ENCODE peak calls at places on chromosomes 7 and 10, in four cellular contexts. R is HCT116; T is naive thymus-derived CD4-positive, alpha-beta T cell; L is tibial nerve. A is an unnamed sample. For H3K27me3, the result is how much of the 10 kb centered on the place peaks cover.

GRCh38 chr7:126083014-126083413 is 1153.4 kb upstream of the POT1 start:
- DNase-seq in R (no peak), T (no peak), L (no peak), A (no peak)

GRCh38 chr7:6165075-6165474 is 107.3 kb downstream of the CYTH3 start:
- DNase-seq in R (no peak), T (no peak), L (no peak), A (no peak)

GRCh38 chr7:116781584-116781983 is 80.8 kb upstream of the CAPZA2 start:
- DNase-seq in R (no peak), T (no peak), L (no peak), A (no peak)

GRCh38 chr10:32244421-32245207 is 102.3 kb downstream of the EPC1 start:
- DNase-seq in R (no peak), T (no peak), L (no peak), A (no peak)

GRCh38 chr10:125001313-125002043 is 59.6 kb downstream of the ZRANB1 start:
- DNase-seq in R (no peak), T (no peak), L (no peak), A (no peak)

GRCh38 chr10:33193867-33194521 is 140.5 kb downstream of the NRP1 start:
- DNase-seq in R (no peak), T (no peak), L (peak), A (no peak)

GRCh38 chr10:80477813-80478212 is 23.7 kb downstream of the TSPAN14 start:
- DNase-seq in R (peak), T (no peak), L (no peak), A (no peak)

GRCh38 chr10:129888784-129889616 is 75.1 kb downstream of the EBF3 start:
- DNase-seq in R (no peak), T (peak), L (peak), A (peak)

GRCh38 chr10:96366508-96366907 is 7.7 kb upstream of the OPALIN start:
- DNase-seq in R (no peak), T (no peak), L (no peak), A (no peak)

GRCh38 chr7:48094861-48095293 is 5.8 kb downstream of the UPP1 start:
- DNase-seq in R (no peak), T (no peak), L (no peak), A (no peak)

GRCh38 chr7:117827861-117828260 is 45.4 kb downstream of the CTTNBP2 start:
- DNase-seq in R (peak), T (no peak), L (no peak), A (no peak)

GRCh38 chr7:132766660-132767059 is 190.4 kb upstream of the PLXNA4 start:
- DNase-seq in R (no peak), T (no peak), L (no peak), A (no peak)

GRCh38 chr7:134513169-134513752 is 14.1 kb upstream of the AKR1B10 start:
- DNase-seq in R (no peak), T (peak), L (peak), A (peak)

GRCh38 chr7:5396542-5396941 is 27.1 kb downstream of the TNRC18 start:
- DNase-seq in R (peak), T (peak), L (peak), A (no peak)

GRCh38 chr7:89308535-89308934 is 513.0 kb upstream of the TEX47 start:
- DNase-seq in R (no peak), T (no peak), L (no peak), A (no peak)

GRCh38 chr7:100901921-100902332 is 6.2 kb upstream of the ACHE start:
- DNase-seq in R (no peak), T (no peak), L (no peak), A (no peak)

GRCh38 chr10:4740471-4740870 is 85.5 kb upstream of the AKR1E2 start:
- DNase-seq in R (no peak), T (no peak), L (no peak), A (no peak)

GRCh38 chr7:133560900-133561299 is 308.0 kb downstream of the EXOC4 start:
- DNase-seq in R (no peak), T (no peak), L (no peak), A (no peak)

GRCh38 chr7:17140421-17140820 is 158.0 kb upstream of the AHR start:
- DNase-seq in R (no peak), T (no peak), L (no peak), A (no peak)

GRCh38 chr10:67697646-67698245 is 1.8 kb upstream of the CTNNA3 start:
- DNase-seq in R (peak), T (peak), L (peak), A (no peak)

GRCh38 chr10:8416192-8416701 is 361.8 kb downstream of the GATA3 start:
- DNase-seq in R (no peak), T (peak), L (no peak), A (no peak)

GRCh38 chr10:133235891-133236321 is 1.7 kb upstream of the VENTX start:
- DNase-seq in R (no peak), T (no peak), L (no peak), A (no peak)
- H3K27me3 ChIP-seq in R (under half), T (under half), L (under half), A (under half)

GRCh38 chr7:156379242-156380070 is 261.1 kb upstream of the RNF32 start:
- DNase-seq in R (no peak), T (no peak), L (no peak), A (no peak)

GRCh38 chr7:156374335-156374734 is 266.2 kb upstream of the RNF32 start:
- DNase-seq in R (no peak), T (no peak), L (no peak), A (no peak)

GRCh38 chr7:156376317-156376716 is 264.3 kb upstream of the RNF32 start:
- DNase-seq in R (no peak), T (no peak), L (no peak), A (no peak)

GRCh38 chr7:156380261-156380660 is 260.3 kb upstream of the RNF32 start:
- DNase-seq in R (no peak), T (no peak), L (no peak), A (no peak)

GRCh38 chr7:156378806-156379205 is 261.8 kb upstream of the RNF32 start:
- DNase-seq in R (no peak), T (no peak), L (no peak), A (no peak)
- H3K27me3 ChIP-seq in R (under half), T (under half), L (under half), A (under half)

GRCh38 chr7:1268076-1268815 is 35.6 kb downstream of the UNCX start:
- DNase-seq in R (no peak), T (no peak), L (no peak), A (no peak)
- H3K27me3 ChIP-seq in R (under half), T (under half), L (under half), A (under half)

GRCh38 chr10:73358331-73359279 is at the start of gene CFAP70:
- DNase-seq in R (no peak), T (peak), L (peak), A (peak)
- H3K27me3 ChIP-seq in R (under half), T (under half), L (under half), A (under half)

DNA sequence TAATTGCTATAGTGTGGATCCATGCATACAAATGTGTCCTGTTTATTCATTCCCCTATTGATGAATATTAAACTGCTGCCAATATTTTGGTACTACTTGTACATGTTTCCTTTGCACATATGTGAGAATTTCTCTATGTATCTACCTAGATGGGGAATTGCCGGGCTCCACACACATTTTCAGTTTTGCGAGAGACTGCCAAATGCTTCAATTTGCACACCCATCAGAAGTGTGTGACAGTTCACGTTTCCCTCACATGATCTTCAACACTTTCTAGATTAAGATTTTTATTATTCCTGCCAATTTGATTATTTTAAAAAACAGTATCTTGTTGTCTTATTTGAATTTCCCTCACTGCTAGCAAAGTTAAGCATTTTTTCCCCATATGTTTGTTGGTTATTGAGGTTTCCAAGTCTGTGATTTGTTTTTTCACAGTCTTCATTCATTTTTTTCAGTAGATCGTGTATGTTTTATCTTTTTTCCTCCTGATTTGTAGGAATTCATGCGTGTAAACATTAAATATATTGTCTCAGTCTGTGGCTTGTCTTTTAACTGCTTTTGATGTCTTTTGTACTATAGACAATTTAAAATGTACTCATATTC is 2.4 kb upstream of the KLF14 start:
- DNase-seq in R (no peak), T (no peak), L (no peak), A (no peak)
- H3K27me3 ChIP-seq in R (under half), T (half or more), L (under half), A (under half)

DNA sequence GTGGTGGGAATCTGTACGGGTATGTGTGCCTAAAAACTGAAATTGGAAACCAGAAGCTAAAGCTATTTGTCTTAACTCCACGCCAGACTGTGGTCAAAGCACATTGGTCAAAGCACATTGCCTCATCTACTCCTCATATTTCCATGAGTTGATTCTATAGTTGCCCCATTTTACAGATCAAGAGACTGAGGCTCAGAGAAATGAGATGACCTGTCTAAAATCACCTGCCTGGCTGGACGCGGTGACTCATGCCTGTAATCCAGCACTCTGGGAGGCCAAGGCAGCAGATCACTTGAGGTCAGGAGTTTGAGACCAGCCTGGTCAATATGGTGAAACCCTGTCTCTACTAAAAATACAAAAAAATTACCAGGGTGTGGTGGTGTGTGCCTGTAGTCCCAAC is 21.7 kb upstream of the MNX1 start:
- DNase-seq in R (no peak), T (no peak), L (no peak), A (no peak)
- H3K27me3 ChIP-seq in R (under half), T (under half), L (under half), A (half or more)

DNA sequence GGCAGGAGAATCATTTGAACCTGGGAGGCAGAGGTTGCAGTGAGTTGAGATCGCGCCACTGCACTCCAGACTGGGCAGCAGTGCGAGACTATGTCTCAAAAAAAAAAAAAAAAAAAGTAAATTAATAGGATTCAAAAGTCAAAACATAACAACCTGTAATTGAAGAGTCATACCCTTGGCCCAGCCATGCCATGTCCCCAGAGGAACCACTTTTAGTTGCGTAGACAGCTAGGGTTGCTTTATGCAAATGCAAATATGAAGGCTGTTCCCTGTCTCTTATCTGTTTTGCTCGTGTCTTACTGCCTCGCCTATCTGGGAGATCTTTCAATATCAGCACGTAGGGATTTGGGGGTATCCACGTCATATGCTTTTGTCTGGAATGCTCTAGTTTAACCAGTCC is 73.1 kb downstream of the PRKAG2 start:
- DNase-seq in R (no peak), T (no peak), L (no peak), A (no peak)
- H3K27me3 ChIP-seq in R (under half), T (under half), L (under half), A (under half)

GRCh38 chr10:132971448-132972148 is 29.2 kb upstream of the CFAP46 start:
- DNase-seq in R (no peak), T (no peak), L (no peak), A (peak)
- H3K27me3 ChIP-seq in R (under half), T (under half), L (under half), A (half or more)

GRCh38 chr10:92690211-92691041 is 671 bp downstream of the HHEX start:
- DNase-seq in R (peak), T (peak), L (peak), A (peak)

GRCh38 chr10:92692697-92693533 is 3.2 kb downstream of the HHEX start:
- DNase-seq in R (no peak), T (no peak), L (no peak), A (no peak)

GRCh38 chr10:92691042-92691590 is 1.4 kb downstream of the HHEX start:
- DNase-seq in R (no peak), T (no peak), L (no peak), A (no peak)

GRCh38 chr10:92692085-92692671 is 2.4 kb downstream of the HHEX start:
- DNase-seq in R (no peak), T (no peak), L (no peak), A (no peak)

DNA sequence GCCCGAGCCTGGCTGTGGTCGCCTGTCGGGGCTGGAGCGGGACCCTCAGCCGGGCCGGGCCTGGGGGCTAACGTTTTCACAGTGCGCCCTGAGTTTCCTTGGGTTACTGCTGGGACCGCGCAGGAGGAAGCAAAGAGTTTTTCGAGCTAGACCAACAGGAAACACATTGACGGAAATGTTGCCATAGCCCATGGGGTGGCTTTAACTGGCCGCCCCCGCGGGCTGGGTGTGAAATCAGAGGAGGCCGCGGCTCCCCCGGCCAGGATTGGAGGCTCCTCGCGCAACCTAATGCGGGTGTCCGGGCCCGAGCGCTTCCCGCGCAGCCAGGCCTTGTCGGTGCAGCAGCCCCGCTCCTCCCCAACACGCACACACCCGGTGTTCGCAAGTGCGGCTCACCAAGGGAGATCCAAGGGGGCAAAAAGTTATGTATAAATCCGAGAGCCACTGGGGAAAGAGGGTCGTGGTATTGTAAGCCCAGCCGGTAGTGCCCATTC is 1.9 kb downstream of the HHEX start:
- DNase-seq in R (no peak), T (no peak), L (peak), A (peak)
- H3K27me3 ChIP-seq in R (under half), T (under half), L (under half), A (under half)

DNA sequence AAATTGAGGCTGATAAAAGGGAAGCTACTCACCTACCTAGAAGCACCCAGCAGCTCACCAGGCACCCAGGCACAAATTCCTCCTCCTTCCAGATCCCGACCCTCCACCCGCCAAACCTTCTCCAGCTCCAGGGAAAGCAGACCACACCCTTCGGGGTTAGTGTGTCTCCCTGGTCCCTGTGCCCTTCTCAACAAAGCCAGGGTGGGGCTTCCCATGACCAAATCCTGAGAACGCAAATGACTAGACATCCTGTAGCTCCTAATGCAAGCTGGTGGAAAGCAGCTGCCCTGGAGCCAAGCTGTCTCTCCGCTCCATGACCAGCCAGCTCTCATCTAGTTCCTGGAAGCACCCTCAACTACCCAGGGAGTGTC is 4.4 kb downstream of the TBX20 start:
- DNase-seq in R (no peak), T (no peak), L (no peak), A (no peak)
- H3K27me3 ChIP-seq in R (half or more), T (under half), L (under half), A (half or more)